ENCODE peak calls at places on chromosomes 3 and 15, in ten cellular contexts. I, B, C, W, X, K, Y, N, A and Q are unnamed samples.

GRCh38 chr3:100063929-100064461 is 50.3 kb downstream of the FILIP1L start:
- DNase-seq in I (no peak), B (no peak), C (no peak), W (no peak), X (no peak), K (no peak), Y (no peak), N (no peak), A (no peak), Q (no peak)

GRCh38 chr3:124834723-124835718 is 52.1 kb downstream of the ITGB5 start:
- DNase-seq in I (peak), B (peak), C (peak), W (peak), X (peak), K (peak), Y (peak), N (peak), A (peak), Q (peak)

GRCh38 chr3:8052599-8053185 is 448.9 kb upstream of the LMCD1 start:
- DNase-seq in I (no peak), B (no peak), C (no peak), W (no peak), X (no peak), K (no peak), Y (no peak), N (no peak), A (no peak), Q (no peak)

GRCh38 chr15:100994597-100995446 is 75.7 kb downstream of the LRRK1 start:
- DNase-seq in I (peak), B (no peak), C (no peak), W (no peak), X (no peak), K (no peak), Y (no peak), N (peak), A (peak), Q (no peak)

GRCh38 chr3:113272369-113272748 is 61.0 kb downstream of the BOC start:
- DNase-seq in I (no peak), B (no peak), C (no peak), W (no peak), X (no peak), K (no peak), Y (no peak), N (no peak), A (no peak), Q (no peak)

GRCh38 chr3:70516081-70516480 is 203.6 kb upstream of the MDFIC2 start:
- DNase-seq in I (no peak), B (no peak), C (no peak), W (no peak), X (no peak), K (no peak), Y (no peak), N (no peak), A (no peak), Q (no peak)

GRCh38 chr3:13019243-13019701 is 54.0 kb downstream of the IQSEC1 start:
- DNase-seq in I (peak), B (no peak), C (peak), W (peak), X (peak), K (peak), Y (no peak), N (no peak), A (peak), Q (peak)

GRCh38 chr3:150376001-150376848 is 31.9 kb upstream of the TSC22D2 start:
- DNase-seq in I (peak), B (no peak), C (no peak), W (no peak), X (no peak), K (no peak), Y (no peak), N (peak), A (no peak), Q (no peak)

GRCh38 chr3:128486692-128487537 is 6.1 kb downstream of the GATA2 start:
- DNase-seq in I (peak), B (no peak), C (peak), W (no peak), X (no peak), K (no peak), Y (no peak), N (no peak), A (peak), Q (peak)

GRCh38 chr3:183895296-183895695 is 10.6 kb upstream of the PARL start:
- DNase-seq in I (peak), B (peak), C (no peak), W (no peak), X (peak), K (no peak), Y (no peak), N (peak), A (no peak), Q (no peak)

GRCh38 chr3:194761384-194761783 is 75.7 kb downstream of the FAM43A start:
- DNase-seq in I (peak), B (no peak), C (no peak), W (no peak), X (no peak), K (no peak), Y (no peak), N (peak), A (no peak), Q (no peak)

GRCh38 chr3:154901263-154901662 is 178.9 kb upstream of the MME start:
- DNase-seq in I (no peak), B (no peak), C (no peak), W (no peak), X (no peak), K (no peak), Y (no peak), N (no peak), A (no peak), Q (no peak)

GRCh38 chr15:62848631-62849050 is 193.9 kb upstream of the TPM1 start:
- DNase-seq in I (no peak), B (no peak), C (no peak), W (no peak), X (no peak), K (no peak), Y (no peak), N (no peak), A (no peak), Q (no peak)

GRCh38 chr15:77959094-77959879 is 118.2 kb downstream of the TBC1D2B start:
- DNase-seq in I (peak), B (peak), C (peak), W (peak), X (peak), K (peak), Y (peak), N (peak), A (peak), Q (peak)

GRCh38 chr3:190175490-190175889 is 54.8 kb upstream of the P3H2 start:
- DNase-seq in I (peak), B (no peak), C (no peak), W (no peak), X (no peak), K (no peak), Y (no peak), N (peak), A (no peak), Q (no peak)

GRCh38 chr3:101780661-101781060 is 1.6 kb downstream of the NXPE3 start:
- DNase-seq in I (peak), B (no peak), C (no peak), W (no peak), X (peak), K (no peak), Y (no peak), N (peak), A (no peak), Q (no peak)

GRCh38 chr15:71489570-71489969 is 320.8 kb upstream of the NR2E3 start:
- DNase-seq in I (no peak), B (no peak), C (no peak), W (no peak), X (no peak), K (no peak), Y (no peak), N (no peak), A (no peak), Q (no peak)

GRCh38 chr15:71480566-71480965 is 329.8 kb upstream of the NR2E3 start:
- DNase-seq in I (no peak), B (no peak), C (no peak), W (no peak), X (no peak), K (no peak), Y (no peak), N (no peak), A (no peak), Q (no peak)

GRCh38 chr15:71484080-71484479 is 326.3 kb upstream of the NR2E3 start:
- DNase-seq in I (no peak), B (no peak), C (no peak), W (no peak), X (no peak), K (no peak), Y (no peak), N (no peak), A (no peak), Q (no peak)

DNA sequence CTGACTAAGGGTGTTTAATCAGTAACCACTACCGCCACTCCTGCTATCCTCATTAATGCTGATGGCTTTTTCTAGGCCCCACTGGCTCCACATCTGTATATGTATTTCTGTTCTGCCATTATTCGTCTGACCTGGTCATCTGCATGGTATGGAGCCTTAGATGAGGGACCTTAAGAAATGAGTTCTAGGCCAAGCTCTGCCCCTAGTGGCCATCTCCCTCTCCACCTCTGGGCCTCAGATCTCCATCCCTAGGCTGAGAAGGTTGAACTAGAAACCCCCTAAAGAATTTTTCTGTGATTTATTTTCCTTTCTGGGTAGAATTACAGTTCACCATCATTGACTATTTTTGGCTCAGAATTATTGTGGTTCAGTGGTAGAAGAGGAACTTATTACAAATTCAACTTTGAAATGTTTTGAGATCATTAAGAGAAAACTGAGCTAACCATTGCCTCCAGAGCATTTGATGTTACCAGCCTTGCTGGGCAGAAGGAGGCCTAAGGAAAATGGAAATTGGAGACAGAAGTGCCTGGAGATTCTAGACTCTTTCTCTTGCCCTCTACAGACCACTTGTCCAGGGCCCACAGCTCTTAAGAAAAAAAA is 325.2 kb upstream of the NR2E3 start:
- DNase-seq in I (no peak), B (no peak), C (no peak), W (no peak), X (no peak), K (no peak), Y (no peak), N (no peak), A (no peak), Q (no peak)
- TF ChIP-seq CTCF in I (peak), B (peak), C (no peak), W (peak), X (peak), K (no peak), Y (peak), N (peak), A (peak), Q (no peak)

GRCh38 chr15:69593981-69594966 is 141.7 kb downstream of the RPLP1 start:
- DNase-seq in I (peak), B (no peak), C (peak), W (no peak), X (peak), K (peak), Y (no peak), N (peak), A (peak), Q (no peak)

GRCh38 chr15:69592954-69593353 is 140.3 kb downstream of the RPLP1 start:
- DNase-seq in I (no peak), B (no peak), C (no peak), W (no peak), X (no peak), K (no peak), Y (no peak), N (no peak), A (no peak), Q (no peak)

GRCh38 chr15:69593488-69593887 is 140.9 kb downstream of the RPLP1 start:
- DNase-seq in I (no peak), B (no peak), C (no peak), W (no peak), X (no peak), K (no peak), Y (no peak), N (no peak), A (no peak), Q (no peak)

GRCh38 chr15:69597061-69597592 is 144.5 kb downstream of the RPLP1 start:
- DNase-seq in I (no peak), B (no peak), C (no peak), W (no peak), X (no peak), K (no peak), Y (no peak), N (no peak), A (no peak), Q (no peak)

GRCh38 chr15:69595009-69595825 is 142.6 kb downstream of the RPLP1 start:
- DNase-seq in I (no peak), B (no peak), C (peak), W (no peak), X (no peak), K (no peak), Y (no peak), N (no peak), A (peak), Q (no peak)
- TF ChIP-seq CTCF in I (no peak), B (no peak), C (no peak), W (no peak), X (no peak), K (no peak), Y (no peak), N (no peak), A (no peak), Q (no peak)

DNA sequence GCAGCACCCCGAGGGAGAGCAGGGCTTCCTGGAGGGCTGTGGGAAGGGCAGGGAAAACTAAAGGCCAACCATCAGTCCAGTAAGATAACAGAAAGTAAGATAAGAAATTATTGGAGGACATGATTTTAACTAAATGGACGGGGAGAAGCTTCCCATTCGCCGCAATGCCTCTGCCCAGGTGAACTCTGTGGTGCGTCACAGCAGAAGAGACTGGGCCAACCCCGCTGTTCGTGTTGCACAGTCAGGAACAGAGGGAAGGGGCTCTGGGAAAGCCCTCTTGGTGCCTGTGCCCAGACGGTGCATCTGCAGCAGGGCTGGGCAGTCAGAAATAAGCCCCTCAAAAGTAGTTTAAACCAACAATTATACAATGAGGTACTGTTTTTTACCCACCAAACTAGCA is 284.1 kb downstream of the OCA2 start:
- DNase-seq in I (no peak), B (no peak), C (no peak), W (no peak), X (no peak), K (no peak), Y (no peak), N (no peak), A (no peak), Q (no peak)
- TF ChIP-seq CTCF in I (no peak), B (no peak), C (no peak), W (no peak), X (no peak), K (no peak), Y (no peak), N (no peak), A (no peak), Q (no peak)

GRCh38 chr3:46542801-46543201 is 23.3 kb downstream of the LRRC2 start:
- DNase-seq in I (no peak), B (no peak), C (no peak), W (no peak), X (no peak), K (no peak), Y (no peak), N (no peak), A (no peak), Q (no peak)
- TF ChIP-seq CTCF in I (no peak), B (no peak), C (no peak), W (no peak), X (no peak), K (no peak), Y (no peak), N (no peak), A (no peak), Q (no peak)

DNA sequence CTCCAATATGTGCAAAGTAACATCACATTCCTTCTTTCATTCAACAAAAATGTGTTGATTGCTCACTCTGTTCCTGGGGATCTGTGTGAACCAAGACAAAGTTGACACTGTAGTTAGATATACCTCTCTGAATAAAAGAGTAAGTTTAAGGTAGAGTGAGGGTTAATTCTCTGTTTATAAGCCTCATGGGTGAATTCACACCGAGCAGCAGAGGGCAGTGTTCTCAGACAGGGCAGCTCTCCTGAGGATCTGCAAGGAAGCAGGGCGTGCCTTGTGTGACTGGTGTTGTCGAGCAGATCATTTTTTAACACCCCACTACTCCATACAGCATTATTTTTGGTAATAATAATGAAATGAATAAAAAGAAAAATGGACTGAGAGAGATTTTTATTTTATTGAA is 34.4 kb downstream of the PAQR9 start:
- DNase-seq in I (peak), B (peak), C (no peak), W (peak), X (peak), K (no peak), Y (no peak), N (peak), A (peak), Q (no peak)
- TF ChIP-seq CTCF in I (peak), B (peak), C (no peak), W (no peak), X (peak), K (no peak), Y (peak), N (peak), A (peak), Q (no peak)